ENCODE peak calls at places on chromosomes 16 and 17, in ten cellular contexts. Q is thoracic aorta; W is stimulated activated CD4-positive, alpha-beta T cell treated with anti-CD3 and anti-CD28 coated beads, TNF-alpha, amount 100 ng/mL, for 1 hour; U is kidney tubule cell; X is progenitor cell of endocrine pancreas; H is LoVo; B is iPS-NIHi11; T is esophagus squamous epithelium; F is activated naive CD4-positive, alpha-beta T cell treated with anti-CD3 and anti-CD28 coated beads, Interleukin-2, amount 10 ng/mL, durations not matched to agents 7 days and 5 days; Y is hypothalamus. R is an unnamed sample.

GRCh38 chr17:46194393-46195216 is 1.4 kb upstream of the KANSL1 start:
- DNase-seq in Q (no peak), W (no peak), U (peak), X (no peak), H (peak), B (peak), T (no peak), F (peak), Y (no peak), R (peak)

GRCh38 chr16:4461250-4462085 is 13.0 kb downstream of the NMRAL1 start:
- DNase-seq in Q (no peak), W (no peak), U (no peak), X (no peak), H (no peak), B (peak), T (no peak), F (no peak), Y (no peak), R (no peak)

GRCh38 chr17:40517286-40517662 is 15.9 kb upstream of the TNS4 start:
- DNase-seq in Q (no peak), W (no peak), U (no peak), X (no peak), H (no peak), B (no peak), T (no peak), F (no peak), Y (no peak), R (no peak)

GRCh38 chr17:46717999-46718398 is 100.5 kb downstream of the WNT3 start:
- DNase-seq in Q (no peak), W (no peak), U (no peak), X (no peak), H (no peak), B (no peak), T (no peak), F (no peak), Y (no peak), R (no peak)

GRCh38 chr17:58181796-58182195 is 10.7 kb upstream of the EPX start:
- DNase-seq in Q (no peak), W (no peak), U (no peak), X (no peak), H (no peak), B (no peak), T (no peak), F (no peak), Y (no peak), R (no peak)

GRCh38 chr16:23914935-23915549 is 79.3 kb downstream of the PRKCB start:
- DNase-seq in Q (no peak), W (no peak), U (no peak), X (no peak), H (no peak), B (peak), T (no peak), F (no peak), Y (no peak), R (no peak)

GRCh38 chr16:22194707-22195444 is 11.2 kb upstream of the EEF2K start:
- DNase-seq in Q (no peak), W (no peak), U (no peak), X (no peak), H (no peak), B (no peak), T (no peak), F (peak), Y (no peak), R (no peak)

GRCh38 chr17:35807371-35808144 is 1.7 kb upstream of the TAF15 start:
- DNase-seq in Q (no peak), W (no peak), U (peak), X (no peak), H (no peak), B (no peak), T (no peak), F (no peak), Y (no peak), R (peak)

GRCh38 chr16:9595393-9595792 is 503.9 kb downstream of the HAPSTR1 start:
- DNase-seq in Q (no peak), W (no peak), U (no peak), X (no peak), H (no peak), B (no peak), T (no peak), F (no peak), Y (no peak), R (no peak)

GRCh38 chr16:73053379-73054130 is 5.6 kb upstream of the ZFHX3 start:
- DNase-seq in Q (no peak), W (no peak), U (peak), X (no peak), H (peak), B (no peak), T (no peak), F (no peak), Y (no peak), R (peak)

GRCh38 chr17:10871914-10872313 is 34.0 kb upstream of the PIRT start:
- DNase-seq in Q (no peak), W (no peak), U (no peak), X (no peak), H (no peak), B (no peak), T (no peak), F (no peak), Y (no peak), R (no peak)

GRCh38 chr16:49575352-49576172 is 202.0 kb downstream of the C16orf78 start:
- DNase-seq in Q (no peak), W (no peak), U (peak), X (no peak), H (no peak), B (peak), T (peak), F (no peak), Y (no peak), R (no peak)

GRCh38 chr17:50944902-50945720 is 79.0 kb upstream of the TOB1 start:
- DNase-seq in Q (no peak), W (no peak), U (no peak), X (no peak), H (no peak), B (no peak), T (no peak), F (no peak), Y (no peak), R (no peak)

GRCh38 chr17:44383861-44384260 is 5.6 kb downstream of the ITGA2B start:
- DNase-seq in Q (no peak), W (no peak), U (no peak), X (no peak), H (no peak), B (no peak), T (no peak), F (no peak), Y (no peak), R (no peak)